ENCODE peak calls at places on chromosomes 7 and 10, in five cellular contexts. T is cardiac muscle cell, Q is bronchial epithelial cell, A is cardiac fibroblast, O is adrenal gland. P is an unnamed sample.
A peak's percentile ranks its signal among the peaks of the same experiment; 100 is the strongest.

GRCh38 chr10:110425684-110426293 is 71.9 kb upstream of the DUSP5 start:
- DNase-seq in T (peak; percentile 88), Q (peak; percentile 81), A (peak; percentile 87), O (no peak), P (peak; percentile 70)

GRCh38 chr7:116582806-116583444 is 58.1 kb downstream of the CAV1 start:
- DNase-seq in T (peak; percentile 79), Q (no peak), A (peak; percentile 81), O (no peak), P (no peak)

GRCh38 chr7:150972094-150972493 is 6.0 kb downstream of the KCNH2 start:
- DNase-seq in T (peak; percentile 34), Q (no peak), A (no peak), O (no peak), P (no peak)

GRCh38 chr10:103770139-103770538 is 85.2 kb downstream of the SH3PXD2A start:
- DNase-seq in T (no peak), Q (no peak), A (no peak), O (no peak), P (no peak)

GRCh38 chr7:6444516-6445269 is 3.1 kb downstream of the DAGLB start:
- DNase-seq in T (no peak), Q (peak; percentile 12), A (no peak), O (no peak), P (no peak)

GRCh38 chr7:25926009-25926408 is 226.0 kb upstream of the NFE2L3 start:
- DNase-seq in T (peak; percentile 51), Q (peak; percentile 97), A (no peak), O (no peak), P (no peak)

GRCh38 chr10:131806146-131806545 is 94.7 kb upstream of the PPP2R2D start:
- DNase-seq in T (no peak), Q (no peak), A (no peak), O (no peak), P (no peak)

GRCh38 chr7:2017914-2018785 is 214.6 kb downstream of the MAD1L1 start:
- DNase-seq in T (no peak), Q (no peak), A (no peak), O (no peak), P (no peak)

GRCh38 chr7:147251924-147252323 is 1135.3 kb downstream of the CNTNAP2 start:
- DNase-seq in T (no peak), Q (no peak), A (no peak), O (no peak), P (no peak)

GRCh38 chr10:102669206-102670064 is 25.2 kb downstream of the TRIM8 start:
- DNase-seq in T (no peak), Q (peak; percentile 42), A (no peak), O (peak; percentile 36), P (no peak)

GRCh38 chr7:118573065-118573464 is 348.6 kb downstream of the ANKRD7 start:
- DNase-seq in T (no peak), Q (no peak), A (no peak), O (no peak), P (no peak)

GRCh38 chr7:124784879-124785818 is 19.6 kb upstream of the GPR37 start:
- DNase-seq in T (peak; percentile 74), Q (peak; percentile 54), A (peak; percentile 83), O (peak; percentile 47), P (peak; percentile 49)

GRCh38 chr10:86798636-86799035 is 42.2 kb downstream of the BMPR1A start:
- DNase-seq in T (no peak), Q (no peak), A (peak; percentile 24), O (no peak), P (peak; percentile 28)

GRCh38 chr7:113730309-113730955 is 188.4 kb downstream of the PPP1R3A start:
- DNase-seq in T (peak; percentile 53), Q (peak; percentile 86), A (peak; percentile 31), O (no peak), P (no peak)

GRCh38 chr7:24463474-24463873 is 109.8 kb upstream of the PALS2 start:
- DNase-seq in T (no peak), Q (no peak), A (no peak), O (no peak), P (no peak)

GRCh38 chr7:43491984-43492383 is 90.9 kb upstream of the STK17A start:
- DNase-seq in T (peak; percentile 57), Q (peak; percentile 83), A (peak; percentile 46), O (no peak), P (no peak)

GRCh38 chr7:140273417-140273816 is 96.6 kb upstream of the KDM7A start:
- DNase-seq in T (no peak), Q (no peak), A (no peak), O (no peak), P (no peak)
- TF ChIP-seq CTCF in T (no peak), Q (no peak), A (no peak), O (no peak), P (no peak)

DNA sequence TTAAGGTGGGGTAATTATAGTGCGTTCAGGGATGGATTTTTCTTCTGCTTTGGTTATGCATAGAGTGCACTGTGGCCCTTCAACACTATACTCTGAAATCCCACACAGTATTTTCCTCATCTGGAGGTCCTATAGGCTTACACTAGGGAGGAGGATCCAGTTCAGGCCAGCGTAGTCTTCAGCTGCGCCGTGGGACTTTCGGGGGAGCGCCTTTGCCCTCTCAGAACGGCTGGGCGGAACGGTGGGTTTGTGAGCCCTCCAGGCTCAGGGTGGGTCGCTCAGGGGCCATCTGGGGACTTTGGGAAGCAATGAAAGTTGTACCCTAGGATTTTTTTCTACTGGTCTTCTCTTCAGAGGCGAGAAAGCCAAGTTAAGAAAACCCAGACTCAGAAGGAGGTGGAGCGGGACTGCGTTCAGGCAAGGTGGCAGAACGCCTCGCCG is 652 bp upstream of the VPS26A start:
- DNase-seq in T (peak; percentile 77), Q (peak; percentile 52), A (peak; percentile 77), O (no peak), P (peak; percentile 50)
- TF ChIP-seq CTCF in T (peak; percentile 50), Q (no peak), A (peak; percentile 35), O (no peak), P (no peak)

DNA sequence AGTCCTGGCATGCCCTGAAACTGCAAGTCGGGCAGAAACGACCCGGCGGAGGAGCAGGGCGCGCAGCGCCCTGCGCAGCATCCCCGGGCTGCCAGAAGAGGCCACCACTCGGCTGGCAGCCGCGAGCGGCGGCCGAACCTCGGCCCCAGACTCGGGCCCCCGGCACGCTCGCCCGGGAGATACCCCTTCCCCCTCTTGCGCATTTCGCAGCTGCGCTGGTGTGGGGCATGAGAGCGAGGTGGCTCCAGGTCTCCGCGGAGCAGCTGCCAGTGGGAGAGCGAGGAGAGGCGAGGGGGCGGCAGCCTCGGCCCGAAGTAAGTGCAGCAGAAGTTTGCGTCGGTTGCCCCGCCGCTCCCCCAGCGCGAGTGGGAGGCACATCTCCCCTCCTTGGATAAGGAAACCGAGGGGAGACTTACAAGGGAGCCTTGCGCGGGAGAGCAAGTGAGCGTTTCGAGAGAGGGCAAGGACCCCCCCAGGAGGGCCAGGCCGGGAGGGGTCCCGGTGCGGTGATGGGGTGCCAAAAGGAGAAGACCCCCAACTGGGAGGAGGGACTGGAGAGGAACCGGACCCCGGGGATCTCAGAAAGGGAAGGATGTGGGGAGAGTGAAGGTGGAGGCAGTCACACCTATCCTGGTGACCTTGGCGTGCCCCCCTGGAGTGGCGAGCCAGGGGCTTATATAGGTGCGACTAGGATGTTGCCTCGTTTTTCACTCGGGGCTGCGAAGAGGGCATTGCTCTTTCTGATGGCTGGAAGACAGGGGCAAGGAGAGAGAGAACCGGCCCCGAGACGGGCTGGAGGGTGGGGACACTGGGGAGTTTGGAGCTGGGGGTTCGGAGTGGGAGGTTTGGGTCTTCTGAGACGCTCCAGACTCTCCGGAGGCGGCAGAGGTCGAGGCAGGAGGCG is 256.3 kb downstream of the OTUD1 start:
- DNase-seq in T (no peak), Q (no peak), A (no peak), O (no peak), P (no peak)
- TF ChIP-seq CTCF in T (no peak), Q (no peak), A (no peak), O (no peak), P (no peak)

DNA sequence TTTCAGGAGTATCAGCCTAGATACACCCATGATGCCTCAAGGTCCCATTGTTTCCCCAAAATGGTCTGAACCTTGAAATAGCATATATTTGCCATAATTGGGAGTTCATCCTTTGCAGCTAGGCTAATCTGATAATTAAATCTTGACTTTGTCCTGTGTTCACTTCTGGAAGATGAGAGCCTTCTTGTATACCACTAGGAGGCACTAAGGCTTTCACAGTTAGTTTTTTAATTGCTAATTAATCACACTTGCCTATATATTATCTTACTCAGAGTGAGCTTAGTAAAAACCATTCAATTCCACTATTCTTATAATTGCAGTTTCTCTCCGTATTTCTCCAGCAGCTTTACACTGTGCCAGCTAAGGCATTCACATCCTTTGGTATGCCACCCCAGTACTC is 48.7 kb upstream of the MAGI2 start:
- DNase-seq in T (no peak), Q (peak; percentile 27), A (no peak), O (no peak), P (no peak)
- TF ChIP-seq CTCF in T (peak; percentile 27), Q (peak; percentile 49), A (peak; percentile 31), O (no peak), P (no peak)

GRCh38 chr7:28096713-28097112 is 83.9 kb downstream of the JAZF1 start:
- DNase-seq in T (peak; percentile 84), Q (peak; percentile 53), A (peak; percentile 82), O (peak; percentile 64), P (peak; percentile 65)
- TF ChIP-seq CTCF in T (peak; percentile 77), Q (peak; percentile 75), A (peak; percentile 77), O (peak; percentile 88), P (peak; percentile 73)

GRCh38 chr10:79231908-79232307 is 115.4 kb upstream of the PPIF start:
- DNase-seq in T (no peak), Q (no peak), A (no peak), O (no peak), P (no peak)

GRCh38 chr10:79229830-79230562 is 117.3 kb upstream of the PPIF start:
- DNase-seq in T (no peak), Q (no peak), A (no peak), O (no peak), P (no peak)

GRCh38 chr10:79229081-79229541 is 118.2 kb upstream of the PPIF start:
- DNase-seq in T (no peak), Q (no peak), A (no peak), O (no peak), P (no peak)

GRCh38 chr10:79232864-79233263 is 114.4 kb upstream of the PPIF start:
- DNase-seq in T (no peak), Q (no peak), A (no peak), O (no peak), P (no peak)

GRCh38 chr10:79230563-79231249 is 116.6 kb upstream of the PPIF start:
- DNase-seq in T (no peak), Q (no peak), A (no peak), O (no peak), P (no peak)
- TF ChIP-seq CTCF in T (no peak), Q (no peak), A (no peak), O (no peak), P (no peak)

DNA sequence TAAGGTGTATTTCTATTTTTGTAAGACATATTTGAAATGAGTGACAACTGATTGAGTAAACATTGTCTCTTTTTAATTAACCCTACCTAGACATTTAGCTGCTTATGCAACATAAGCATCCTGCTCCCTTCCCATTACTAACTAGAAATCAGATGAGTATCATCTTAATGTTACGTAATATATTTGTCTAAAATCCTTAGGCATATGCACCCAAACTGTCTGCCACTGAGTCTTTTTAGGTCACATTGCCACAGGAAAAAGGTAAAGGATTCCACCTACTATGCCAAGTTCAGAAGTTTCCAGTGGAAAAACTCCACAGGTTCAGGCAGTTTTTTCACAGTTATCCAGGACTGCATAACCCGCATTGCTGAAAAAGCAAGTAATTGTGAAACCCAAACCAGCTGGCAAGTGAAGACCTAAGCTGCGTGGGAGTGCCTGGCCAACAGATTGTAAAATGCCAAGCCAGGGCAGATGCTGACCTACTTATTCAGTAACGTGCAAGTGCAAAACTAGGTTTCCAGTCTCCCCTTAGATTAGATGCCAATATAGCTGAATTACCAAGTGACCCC is 983.7 kb downstream of the GATA3 start:
- DNase-seq in T (peak; percentile 7), Q (no peak), A (peak; percentile 0), O (no peak), P (no peak)
- TF ChIP-seq CTCF in T (no peak), Q (no peak), A (no peak), O (no peak), P (no peak)

GRCh38 chr10:2919016-2919415 is 148.3 kb upstream of the PFKP start:
- DNase-seq in T (no peak), Q (no peak), A (no peak), O (no peak), P (no peak)
- TF ChIP-seq CTCF in T (no peak), Q (no peak), A (no peak), O (no peak), P (no peak)